ENCODE peak calls at places on chromosome 13, in seven cellular contexts. W is PC-3; G is CD4-positive, alpha-beta T cell; X is upper lobe of right lung; H is stimulated activated naive CD8-positive, alpha-beta T cell treated with anti-CD3 and anti-CD28 coated beads, Interleukin-15, Interleukin-2, amounts not matched to agents 100 U/mL and 50 U/mL, for 24 hours; R is mucosa of descending colon; U is psoas muscle. S is an unnamed sample.

GRCh38 chr13:98504371-98504963 is 72.4 kb downstream of the STK24 start:
- ATAC-seq in W (no peak), G (peak), X (no peak), H (peak), R (peak), U (no peak), S (no peak)

GRCh38 chr13:40172878-40173277 is 493.6 kb downstream of the FOXO1 start:
- ATAC-seq in W (no peak), G (no peak), X (no peak), H (no peak), R (no peak), U (peak), S (no peak)

GRCh38 chr13:19864018-19864338 is 529 bp upstream of the ZMYM5 start:
- ATAC-seq in W (peak), G (peak), X (peak), H (peak), R (peak), U (peak), S (peak)

GRCh38 chr13:49810464-49810824 is 18.0 kb upstream of the KPNA3 start:
- ATAC-seq in W (no peak), G (no peak), X (peak), H (no peak), R (peak), U (no peak), S (no peak)

GRCh38 chr13:67614013-67614412 is 383.9 kb upstream of the PCDH9 start:
- ATAC-seq in W (no peak), G (no peak), X (no peak), H (no peak), R (no peak), U (no peak), S (no peak)

GRCh38 chr13:114204894-114205293 is 25.8 kb downstream of the CFAP97D2 start:
- ATAC-seq in W (no peak), G (no peak), X (no peak), H (peak), R (no peak), U (no peak), S (no peak)

GRCh38 chr13:23889598-23890224 is 511 bp upstream of the MIPEP start:
- ATAC-seq in W (peak), G (no peak), X (no peak), H (no peak), R (no peak), U (peak), S (peak)

GRCh38 chr13:110648848-110649421 is 33.6 kb downstream of the NAXD start:
- ATAC-seq in W (no peak), G (no peak), X (no peak), H (no peak), R (no peak), U (no peak), S (no peak)

GRCh38 chr13:44249439-44249838 is 124.2 kb upstream of the SERP2 start:
- ATAC-seq in W (peak), G (no peak), X (peak), H (no peak), R (peak), U (no peak), S (peak)

GRCh38 chr13:110137677-110138008 is 169.3 kb downstream of the COL4A1 start:
- ATAC-seq in W (peak), G (peak), X (peak), H (peak), R (peak), U (peak), S (peak)

GRCh38 chr13:42883771-42884170 is 102.4 kb downstream of the FAM216B start:
- ATAC-seq in W (peak), G (no peak), X (no peak), H (no peak), R (peak), U (peak), S (no peak)

GRCh38 chr13:50981686-50982085 is 72.1 kb downstream of the RNASEH2B start:
- ATAC-seq in W (no peak), G (no peak), X (no peak), H (no peak), R (no peak), U (no peak), S (no peak)

GRCh38 chr13:87736849-87737400 is 65.8 kb downstream of the SLITRK5 start:
- ATAC-seq in W (peak), G (no peak), X (no peak), H (no peak), R (no peak), U (no peak), S (no peak)

GRCh38 chr13:95536629-95537241 is 15.8 kb upstream of the CLDN10 start:
- ATAC-seq in W (no peak), G (no peak), X (no peak), H (no peak), R (no peak), U (no peak), S (no peak)

GRCh38 chr13:110834572-110834971 is 80.3 kb downstream of the ANKRD10 start:
- ATAC-seq in W (no peak), G (no peak), X (no peak), H (no peak), R (no peak), U (no peak), S (no peak)

GRCh38 chr13:34901577-34901976 is 40.5 kb upstream of the NBEA start:
- ATAC-seq in W (no peak), G (no peak), X (no peak), H (no peak), R (no peak), U (no peak), S (no peak)

GRCh38 chr13:59343132-59343531 is 820.6 kb downstream of the DIAPH3 start:
- ATAC-seq in W (no peak), G (no peak), X (no peak), H (no peak), R (no peak), U (no peak), S (no peak)

GRCh38 chr13:77966671-77967070 is 48.0 kb upstream of the EDNRB start:
- ATAC-seq in W (no peak), G (no peak), X (no peak), H (no peak), R (no peak), U (no peak), S (no peak)

GRCh38 chr13:45015300-45015699 is 26.0 kb downstream of the GPALPP1 start:
- ATAC-seq in W (no peak), G (no peak), X (no peak), H (no peak), R (no peak), U (no peak), S (no peak)

GRCh38 chr13:113928701-113929627 is 44.9 kb downstream of the C13orf46 start:
- ATAC-seq in W (no peak), G (no peak), X (peak), H (no peak), R (peak), U (peak), S (peak)

GRCh38 chr13:79097201-79097600 is 308.9 kb downstream of the RBM26 start:
- ATAC-seq in W (no peak), G (no peak), X (no peak), H (no peak), R (no peak), U (no peak), S (no peak)

GRCh38 chr13:36154567-36155231 is 23.5 kb upstream of the DCLK1 start:
- ATAC-seq in W (no peak), G (no peak), X (peak), H (no peak), R (no peak), U (peak), S (peak)

GRCh38 chr13:77448689-77449088 is 86.8 kb upstream of the SCEL start:
- ATAC-seq in W (no peak), G (no peak), X (peak), H (no peak), R (no peak), U (no peak), S (no peak)

GRCh38 chr13:88074794-88075509 is 403.8 kb downstream of the SLITRK5 start:
- ATAC-seq in W (no peak), G (no peak), X (no peak), H (no peak), R (no peak), U (no peak), S (peak)

GRCh38 chr13:96020155-96020575 is 33.0 kb downstream of the UGGT2 start:
- ATAC-seq in W (peak), G (no peak), X (peak), H (peak), R (peak), U (peak), S (peak)

GRCh38 chr13:69567514-69567913 is 540.1 kb upstream of the ATXN8OS start:
- ATAC-seq in W (no peak), G (no peak), X (no peak), H (no peak), R (no peak), U (no peak), S (no peak)

GRCh38 chr13:99724633-99725517 is 223.6 kb downstream of the TM9SF2 start:
- ATAC-seq in W (no peak), G (no peak), X (no peak), H (no peak), R (peak), U (no peak), S (no peak)

GRCh38 chr13:37618554-37618953 is 20.0 kb upstream of the POSTN start:
- ATAC-seq in W (no peak), G (no peak), X (no peak), H (no peak), R (no peak), U (no peak), S (no peak)

GRCh38 chr13:21913010-21913409 is 242.1 kb downstream of the FGF9 start:
- ATAC-seq in W (no peak), G (no peak), X (no peak), H (no peak), R (no peak), U (no peak), S (no peak)

GRCh38 chr13:51249767-51250741 is 27.9 kb downstream of the FAM124A start:
- ATAC-seq in W (no peak), G (no peak), X (peak), H (no peak), R (no peak), U (no peak), S (no peak)

GRCh38 chr13:38888309-38888708 is 102.3 kb downstream of the STOML3 start:
- ATAC-seq in W (no peak), G (no peak), X (no peak), H (peak), R (no peak), U (peak), S (no peak)

GRCh38 chr13:84985860-84986259 is 813.4 kb downstream of the SLITRK6 start:
- ATAC-seq in W (no peak), G (no peak), X (no peak), H (no peak), R (no peak), U (no peak), S (no peak)

GRCh38 chr13:49220856-49221614 is 897 bp downstream of the MLNR start:
- ATAC-seq in W (no peak), G (no peak), X (peak), H (no peak), R (no peak), U (no peak), S (peak)

GRCh38 chr13:49272296-49272695 is 24.6 kb downstream of the CDADC1 start:
- ATAC-seq in W (no peak), G (no peak), X (no peak), H (no peak), R (peak), U (no peak), S (no peak)

GRCh38 chr13:97125810-97126738 is 96.1 kb upstream of the MBNL2 start:
- ATAC-seq in W (peak), G (no peak), X (peak), H (peak), R (peak), U (peak), S (peak)

GRCh38 chr13:80305737-80306136 is 35.2 kb downstream of the SPRY2 start:
- ATAC-seq in W (no peak), G (no peak), X (no peak), H (no peak), R (no peak), U (no peak), S (no peak)

GRCh38 chr13:20359335-20359734 is 127.2 kb upstream of the GJB6 start:
- ATAC-seq in W (peak), G (no peak), X (no peak), H (peak), R (peak), U (no peak), S (no peak)

GRCh38 chr13:72536668-72537399 is 190.6 kb downstream of the MZT1 start:
- ATAC-seq in W (no peak), G (no peak), X (peak), H (no peak), R (peak), U (no peak), S (no peak)

GRCh38 chr13:71880753-71881541 is 13.9 kb upstream of the DACH1 start:
- ATAC-seq in W (peak), G (no peak), X (no peak), H (no peak), R (no peak), U (no peak), S (no peak)

GRCh38 chr13:21568854-21569253 is 35.1 kb downstream of the MICU2 start:
- ATAC-seq in W (no peak), G (no peak), X (no peak), H (no peak), R (no peak), U (no peak), S (no peak)